ENCODE peak calls at places on chromosomes 3 and 15, in eight cellular contexts. V is tibial nerve; R is esophagus muscularis mucosa; Q is endodermal cell; G is AG04450; L is CD8-positive, alpha-beta T cell; J is gastrocnemius medialis; X is ovary. O is an unnamed sample.

GRCh38 chr15:56821721-56822425 is 88.6 kb upstream of the ZNF280D start:
- DNase-seq in V (no peak), R (no peak), Q (peak; percentile 83), G (peak; percentile 36), L (peak; percentile 33), J (no peak), X (peak; percentile 49), O (no peak)

GRCh38 chr15:65981837-65982696 is 112.8 kb downstream of the RAB11A start:
- DNase-seq in V (no peak), R (no peak), Q (peak; percentile 96), G (no peak), L (peak; percentile 85), J (no peak), X (no peak), O (no peak)

GRCh38 chr3:190178779-190179178 is 58.1 kb upstream of the P3H2 start:
- DNase-seq in V (no peak), R (no peak), Q (no peak), G (no peak), L (no peak), J (no peak), X (no peak), O (no peak)

GRCh38 chr3:188220988-188221818 is 67.2 kb downstream of the LPP start:
- DNase-seq in V (peak; percentile 43), R (peak; percentile 96), Q (no peak), G (no peak), L (no peak), J (peak; percentile 95), X (no peak), O (peak; percentile 76)

GRCh38 chr15:99423186-99424130 is 142.3 kb upstream of the MEF2A start:
- DNase-seq in V (no peak), R (no peak), Q (no peak), G (no peak), L (no peak), J (no peak), X (peak; percentile 23), O (no peak)

GRCh38 chr3:105394177-105394576 is 27.5 kb downstream of the ALCAM start:
- DNase-seq in V (no peak), R (no peak), Q (peak; percentile 43), G (no peak), L (no peak), J (no peak), X (no peak), O (no peak)

GRCh38 chr15:48432688-48433087 is 101.5 kb downstream of the DUT start:
- DNase-seq in V (no peak), R (no peak), Q (no peak), G (no peak), L (no peak), J (no peak), X (no peak), O (no peak)

GRCh38 chr15:50116477-50116876 is 2.6 kb downstream of the ATP8B4 start:
- DNase-seq in V (no peak), R (no peak), Q (peak; percentile 82), G (no peak), L (no peak), J (no peak), X (no peak), O (no peak)

GRCh38 chr15:25859838-25860645 is 3.1 kb downstream of the ATP10A start:
- DNase-seq in V (no peak), R (no peak), Q (no peak), G (no peak), L (peak; percentile 75), J (no peak), X (no peak), O (no peak)

GRCh38 chr15:57529748-57530147 is 62.0 kb upstream of the MYZAP start:
- DNase-seq in V (no peak), R (no peak), Q (no peak), G (no peak), L (no peak), J (no peak), X (no peak), O (no peak)

GRCh38 chr15:34039506-34040123 is 611 bp upstream of the AVEN start:
- DNase-seq in V (no peak), R (no peak), Q (no peak), G (no peak), L (no peak), J (no peak), X (no peak), O (no peak)

GRCh38 chr3:100169186-100169585 is 54.9 kb upstream of the FILIP1L start:
- DNase-seq in V (no peak), R (no peak), Q (no peak), G (no peak), L (no peak), J (no peak), X (peak; percentile 40), O (no peak)

GRCh38 chr15:70190296-70190695 is 92.6 kb upstream of the TLE3 start:
- DNase-seq in V (no peak), R (no peak), Q (peak; percentile 17), G (no peak), L (no peak), J (no peak), X (no peak), O (no peak)

DNA sequence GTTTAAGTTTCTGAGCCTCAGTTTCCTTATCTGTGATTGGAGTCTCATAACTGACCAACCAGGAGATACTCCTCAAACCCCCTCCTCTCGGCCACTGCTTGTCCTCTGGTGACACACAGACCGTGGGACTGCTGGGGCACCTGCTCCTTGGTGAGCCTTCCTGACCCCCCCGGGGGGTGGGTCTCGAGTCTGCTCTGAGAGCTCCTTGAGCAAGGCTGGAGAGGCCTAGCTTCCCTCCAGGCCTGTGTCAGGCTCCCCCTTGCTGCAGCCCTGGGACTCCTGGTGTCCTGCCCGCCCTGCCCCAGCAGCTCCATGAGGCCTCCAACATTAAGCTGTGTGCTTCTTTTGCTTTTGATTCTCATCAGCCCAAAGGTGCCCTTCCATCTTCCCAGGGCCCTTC is 27.7 kb downstream of the SRPRB start:
- DNase-seq in V (no peak), R (no peak), Q (peak; percentile 26), G (no peak), L (no peak), J (no peak), X (no peak), O (no peak)
- TF ChIP-seq CTCF in V (no peak), R (no peak), Q (no peak), G (no peak), L (no peak), J (no peak), X (no peak), O (no peak)

GRCh38 chr3:101513419-101513986 is 491 bp upstream of the SENP7 start:
- DNase-seq in V (no peak), R (no peak), Q (no peak), G (peak; percentile 10), L (no peak), J (no peak), X (no peak), O (no peak)
- H3K4me3 ChIP-seq in V (peak overlapping the region; percentile 69), R (peak overlapping the region; percentile 97), Q (peak overlapping the region; percentile 93), G (peak overlapping the region; percentile 85), L (peak overlapping the region; percentile 67), J (peak overlapping the region; percentile 81), X (peak overlapping the region; percentile 85), O (peak overlapping the region; percentile 89)

GRCh38 chr15:60699845-60700244 is 220.9 kb upstream of the ICE2 start:
- DNase-seq in V (no peak), R (no peak), Q (no peak), G (no peak), L (no peak), J (no peak), X (no peak), O (no peak)

GRCh38 chr15:60690350-60690961 is 211.5 kb upstream of the ICE2 start:
- DNase-seq in V (no peak), R (no peak), Q (no peak), G (no peak), L (no peak), J (no peak), X (no peak), O (no peak)

GRCh38 chr15:60696523-60696859 is 217.5 kb upstream of the ICE2 start:
- DNase-seq in V (no peak), R (no peak), Q (no peak), G (no peak), L (no peak), J (no peak), X (no peak), O (no peak)

GRCh38 chr15:60691508-60692047 is 212.6 kb upstream of the ICE2 start:
- DNase-seq in V (no peak), R (no peak), Q (no peak), G (no peak), L (no peak), J (no peak), X (no peak), O (no peak)

DNA sequence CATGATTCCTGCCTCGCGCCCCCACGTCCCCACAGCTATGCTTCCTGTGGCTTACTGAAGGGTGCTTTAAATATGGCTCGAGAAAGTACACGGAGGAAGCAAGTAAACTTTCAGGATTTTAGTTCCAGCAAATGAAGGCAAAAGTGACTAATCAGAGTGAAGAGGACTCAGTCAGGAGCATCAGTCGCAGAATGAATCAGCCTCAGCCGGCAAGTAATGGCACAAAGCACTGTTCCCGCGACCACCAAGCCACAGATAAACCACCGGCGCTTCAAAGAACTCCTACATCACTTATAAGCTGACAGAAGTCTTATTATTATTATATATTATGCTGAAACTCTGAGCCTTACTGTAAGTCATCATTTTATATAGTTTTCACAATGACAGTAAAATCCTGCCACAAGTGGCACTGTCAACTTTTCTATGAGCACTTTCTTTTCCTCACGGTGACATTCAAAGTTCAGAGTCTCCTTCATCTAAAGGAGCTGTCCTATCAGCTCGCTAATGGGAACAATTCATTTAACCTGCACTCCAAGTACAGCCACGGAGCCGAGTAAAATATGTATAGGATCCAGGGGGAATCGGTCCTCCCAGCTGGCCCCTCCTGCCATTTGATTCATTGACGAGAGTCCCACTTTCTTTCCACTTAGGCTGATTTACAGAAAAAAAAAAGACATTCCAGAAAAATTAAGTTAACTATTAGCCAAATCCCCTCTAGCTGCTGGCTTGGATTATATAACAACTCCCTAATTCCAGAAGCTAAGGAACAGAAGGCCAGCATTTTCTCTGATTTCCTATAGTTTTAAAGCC is 217.0 kb upstream of the ICE2 start:
- DNase-seq in V (no peak), R (no peak), Q (no peak), G (no peak), L (peak; percentile 58), J (no peak), X (no peak), O (no peak)
- TF ChIP-seq CTCF in V (no peak), R (no peak), Q (no peak), G (no peak), L (no peak), J (no peak), X (no peak), O (no peak)

GRCh38 chr15:68696532-68697363 is 118.0 kb downstream of the CORO2B start:
- DNase-seq in V (no peak), R (no peak), Q (no peak), G (no peak), L (no peak), J (no peak), X (no peak), O (no peak)

GRCh38 chr15:68693071-68693470 is 114.3 kb downstream of the CORO2B start:
- DNase-seq in V (no peak), R (no peak), Q (no peak), G (no peak), L (no peak), J (no peak), X (no peak), O (no peak)

GRCh38 chr15:68695061-68695595 is 116.3 kb downstream of the CORO2B start:
- DNase-seq in V (no peak), R (no peak), Q (no peak), G (no peak), L (no peak), J (no peak), X (no peak), O (no peak)

GRCh38 chr15:68691667-68692066 is 112.9 kb downstream of the CORO2B start:
- DNase-seq in V (no peak), R (no peak), Q (no peak), G (no peak), L (no peak), J (no peak), X (no peak), O (no peak)

GRCh38 chr15:68694111-68694510 is 115.3 kb downstream of the CORO2B start:
- DNase-seq in V (no peak), R (no peak), Q (no peak), G (no peak), L (no peak), J (no peak), X (no peak), O (no peak)
- H3K4me3 ChIP-seq in V (no peak overlapping the region), R (no peak overlapping the region), Q (no peak overlapping the region), G (no peak overlapping the region), L (no peak overlapping the region), J (no peak overlapping the region), X (no peak overlapping the region), O (no peak overlapping the region)

O was measured in epithelial cell of proximal tubule.